ENCODE peak calls at places on chromosomes 16 and 17, in ten cellular contexts. Q is mucosa of descending colon, N is fibroblast of villous mesenchyme, D is PC-3, A is HFFc6, P is WTC11, M is fibroblast of pulmonary artery, K is tibial artery, O is natural killer cell, T is IMR-90. H is an unnamed sample.

GRCh38 chr17:81342062-81342699 is 47.1 kb upstream of the SLC38A10 start:
- DNase-seq in M (peak), T (no peak), O (no peak), N (peak), P (no peak), D (peak), Q (no peak), A (no peak), K (no peak), H (no peak)

GRCh38 chr17:34465756-34466155 is 102.7 kb upstream of the CCL1 start:
- DNase-seq in M (no peak), O (no peak), P (no peak), D (no peak), Q (no peak), T (no peak), A (no peak), N (no peak), K (no peak), H (no peak)

GRCh38 chr16:23082161-23082788 is 67.0 kb downstream of the USP31 start:
- DNase-seq in P (no peak), M (peak), D (no peak), N (no peak), T (no peak), A (no peak), Q (no peak), K (no peak), O (no peak), H (no peak)

GRCh38 chr17:21094298-21094704 is 32.5 kb upstream of the DHRS7B start:
- DNase-seq in O (no peak), K (no peak), N (no peak), P (no peak), A (no peak), T (no peak), Q (peak), D (peak), M (no peak), H (no peak)

GRCh38 chr17:53313746-53314145 is 509.0 kb upstream of the KIF2B start:
- DNase-seq in M (peak), O (no peak), A (peak), T (no peak), D (peak), N (no peak), Q (no peak), P (no peak), K (no peak), H (no peak)

GRCh38 chr16:72612718-72613117 is 435.2 kb downstream of the ZFHX3 start:
- DNase-seq in P (no peak), M (no peak), O (no peak), D (no peak), A (no peak), T (no peak), Q (no peak), K (no peak), N (no peak), H (no peak)

GRCh38 chr17:44200478-44201155 is 933 bp upstream of the ATXN7L3 start:
- DNase-seq in P (no peak), M (no peak), T (no peak), A (no peak), Q (no peak), K (no peak), O (no peak), D (no peak), N (no peak), H (no peak)

GRCh38 chr17:71188811-71189492 is 931.9 kb upstream of the SOX9 start:
- DNase-seq in A (peak), K (no peak), P (no peak), T (peak), O (no peak), Q (no peak), N (peak), M (peak), D (peak), H (no peak)

GRCh38 chr16:4694664-4695451 is 1.5 kb downstream of the NUDT16L1 start:
- DNase-seq in K (peak), N (no peak), P (no peak), T (no peak), O (no peak), Q (no peak), D (no peak), M (no peak), A (peak), H (no peak)

GRCh38 chr17:77755410-77755963 is 203.0 kb upstream of the TNRC6C start:
- DNase-seq in P (no peak), A (no peak), D (no peak), Q (no peak), M (no peak), N (no peak), K (no peak), O (no peak), T (no peak), H (no peak)

GRCh38 chr17:79850571-79851460 is 11.6 kb upstream of the CBX4 start:
- DNase-seq in O (no peak), Q (no peak), T (peak), A (peak), D (peak), N (peak), K (no peak), P (no peak), M (no peak), H (no peak)

GRCh38 chr17:6084226-6085161 is 14.3 kb downstream of the WSCD1 start:
- DNase-seq in O (no peak), M (no peak), K (no peak), A (no peak), T (no peak), Q (no peak), P (no peak), D (no peak), N (no peak), H (no peak)

GRCh38 chr16:58011652-58012051 is 10.4 kb downstream of the USB1 start:
- DNase-seq in A (peak), T (peak), N (peak), O (no peak), M (peak), D (no peak), P (no peak), Q (no peak), K (no peak), H (no peak)

GRCh38 chr17:48630925-48631692 is 5.0 kb upstream of the HOXB9 start:
- DNase-seq in A (no peak), T (no peak), K (no peak), D (no peak), P (no peak), Q (peak), N (no peak), O (no peak), M (no peak), H (no peak)

GRCh38 chr16:85592700-85593502 is 20.2 kb upstream of the GSE1 start:
- DNase-seq in Q (no peak), P (no peak), A (no peak), D (peak), K (no peak), O (no peak), N (peak), M (no peak), T (peak), H (no peak)

GRCh38 chr17:79305831-79306687 is 231.4 kb downstream of the ENGASE start:
- DNase-seq in M (peak), Q (no peak), O (no peak), D (peak), A (no peak), P (no peak), T (no peak), K (peak), N (peak), H (no peak)

GRCh38 chr16:8398548-8398947 is 191.8 kb downstream of the TMEM114 start:
- DNase-seq in A (no peak), K (no peak), N (no peak), Q (no peak), D (no peak), O (no peak), P (no peak), T (no peak), M (no peak), H (no peak)

GRCh38 chr17:14149751-14150150 is 80.4 kb downstream of the COX10 start:
- DNase-seq in P (no peak), K (no peak), N (no peak), T (no peak), D (peak), Q (peak), A (no peak), O (no peak), M (no peak), H (no peak)

GRCh38 chr16:50434872-50435478 is 66.2 kb upstream of the BRD7 start:
- DNase-seq in Q (no peak), O (no peak), P (no peak), T (no peak), D (no peak), K (no peak), A (no peak), M (no peak), N (no peak), H (no peak)

GRCh38 chr17:67385122-67385988 is 8.3 kb downstream of the PITPNC1 start:
- DNase-seq in P (no peak), M (no peak), A (no peak), T (no peak), K (no peak), D (no peak), Q (no peak), N (no peak), O (no peak), H (no peak)

GRCh38 chr16:48279199-48279598 is 31.9 kb upstream of the ABCC11 start:
- DNase-seq in A (no peak), K (no peak), Q (no peak), M (no peak), N (no peak), O (no peak), T (no peak), P (no peak), D (no peak), H (no peak)

GRCh38 chr17:55285340-55286301 is 20.9 kb downstream of the HLF start:
- DNase-seq in D (no peak), O (no peak), N (peak), A (peak), Q (peak), K (peak), P (no peak), T (peak), M (peak), H (no peak)

GRCh38 chr16:50946606-50947005 is 204.5 kb downstream of the SALL1 start:
- DNase-seq in O (no peak), D (no peak), K (no peak), M (no peak), Q (no peak), T (no peak), N (no peak), P (no peak), A (no peak), H (no peak)

GRCh38 chr16:87963400-87963799 is 12.2 kb downstream of the BANP start:
- DNase-seq in Q (no peak), A (peak), M (peak), N (peak), P (no peak), T (peak), K (no peak), D (peak), O (peak), H (no peak)

GRCh38 chr17:76714822-76715461 is 4.2 kb upstream of the MXRA7 start:
- DNase-seq in Q (peak), T (peak), M (peak), A (peak), O (peak), D (peak), N (peak), P (peak), K (peak), H (peak)

GRCh38 chr16:71172808-71173207 is 57.7 kb downstream of the HYDIN start:
- DNase-seq in A (no peak), D (no peak), K (no peak), P (no peak), T (no peak), M (no peak), Q (no peak), O (no peak), N (no peak), H (no peak)

GRCh38 chr17:29613371-29613837 is 9.3 kb downstream of the CORO6 start:
- DNase-seq in D (no peak), N (peak), P (peak), O (peak), T (peak), K (peak), A (no peak), Q (peak), M (peak), H (peak)
- TF ChIP-seq CTCF in D (no peak), N (peak), P (peak), O (peak), T (peak), K (peak), A (peak), Q (peak), M (peak), H (peak)

DNA sequence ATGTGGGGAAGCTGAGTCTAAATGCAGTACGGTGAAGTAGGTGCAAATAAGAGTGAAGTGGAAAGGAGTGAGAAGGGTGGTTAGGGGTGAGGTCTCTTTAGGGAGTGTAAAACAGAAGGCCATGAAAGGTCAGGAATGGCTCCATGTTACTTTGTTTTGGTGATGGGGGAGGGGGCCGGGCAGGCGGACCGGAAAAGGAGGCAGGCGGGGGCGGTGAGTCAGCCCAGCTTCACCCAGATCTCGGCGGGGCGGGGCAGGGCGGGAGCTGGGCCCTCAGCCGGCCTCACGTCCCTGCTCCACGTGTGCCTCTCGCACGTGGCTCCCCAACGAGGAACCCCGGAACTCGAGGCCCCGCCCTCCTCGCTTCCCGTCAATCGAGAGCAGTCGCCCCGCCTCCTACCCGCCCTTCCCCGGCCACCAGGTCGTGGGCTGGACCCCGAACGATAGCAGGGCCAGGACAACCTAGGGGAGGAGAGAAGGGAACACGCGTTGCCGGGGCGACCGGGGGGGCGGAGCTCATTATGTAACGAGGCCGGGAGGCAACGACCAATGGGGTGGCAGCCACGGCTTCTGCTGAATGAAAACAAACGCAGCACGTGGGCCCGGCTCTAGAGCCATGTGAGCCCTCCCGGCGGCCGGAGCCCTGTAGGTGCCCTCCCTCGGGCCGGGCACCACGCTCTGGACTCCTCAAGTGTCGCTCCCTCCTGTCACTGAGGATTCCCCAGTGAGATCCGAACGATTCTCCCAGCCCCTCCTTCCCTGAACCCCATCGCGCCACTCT is 1.4 kb downstream of the NR1D1 start:
- DNase-seq in P (peak), K (peak), O (peak), A (peak), M (peak), D (peak), N (peak), Q (peak), T (peak), H (peak)
- TF ChIP-seq CTCF in P (no peak), K (no peak), O (no peak), A (no peak), M (no peak), D (no peak), N (no peak), Q (no peak), T (no peak), H (no peak)

GRCh38 chr16:12901204-12901596 is 198 bp upstream of the SHISA9 start:
- DNase-seq in P (peak), A (no peak), T (no peak), O (no peak), Q (no peak), N (no peak), K (no peak), D (no peak), M (no peak), H (peak)
- TF ChIP-seq CTCF in P (no peak), A (no peak), T (no peak), O (no peak), Q (no peak), N (no peak), K (no peak), D (no peak), M (no peak), H (no peak)

GRCh38 chr16:75096730-75097129 is 19.9 kb downstream of the LDHD start:
- DNase-seq in A (no peak), P (peak), M (no peak), Q (peak), K (no peak), N (no peak), O (no peak), D (peak), T (no peak), H (no peak)
- TF ChIP-seq CTCF in A (peak), P (no peak), M (peak), Q (no peak), K (peak), N (peak), O (no peak), D (peak), T (peak), H (peak)

GRCh38 chr17:4839221-4839620 is 6.1 kb downstream of the MINK1 start:
- DNase-seq in T (no peak), A (no peak), P (no peak), M (no peak), K (no peak), N (no peak), O (no peak), D (no peak), Q (no peak), H (no peak)

GRCh38 chr17:4842376-4842775 is 9.2 kb downstream of the MINK1 start:
- DNase-seq in P (no peak), M (no peak), D (no peak), Q (no peak), O (no peak), N (no peak), T (no peak), K (no peak), A (no peak), H (no peak)

GRCh38 chr17:4838306-4838785 is 5.2 kb downstream of the MINK1 start:
- DNase-seq in P (no peak), N (no peak), K (no peak), Q (no peak), M (no peak), T (no peak), D (no peak), O (no peak), A (no peak), H (no peak)

GRCh38 chr17:4839965-4840892 is 7.1 kb downstream of the MINK1 start:
- DNase-seq in Q (no peak), K (no peak), D (peak), P (no peak), A (peak), T (peak), M (no peak), N (peak), O (no peak), H (no peak)

GRCh38 chr17:4840893-4841242 is 7.7 kb downstream of the MINK1 start:
- DNase-seq in N (no peak), P (no peak), K (no peak), A (no peak), Q (no peak), T (no peak), O (no peak), M (no peak), D (peak), H (no peak)
- TF ChIP-seq CTCF in N (no peak), P (no peak), K (no peak), A (no peak), Q (no peak), T (no peak), O (no peak), M (no peak), D (no peak), H (no peak)

GRCh38 chr16:19168173-19169080 is at the start of gene SYT17:
- DNase-seq in D (peak), N (no peak), T (no peak), A (no peak), P (peak), K (no peak), M (no peak), O (no peak), Q (peak), H (peak)

GRCh38 chr16:19164285-19164684 is 3.8 kb upstream of the SYT17 start:
- DNase-seq in N (no peak), P (no peak), D (no peak), T (no peak), A (no peak), K (no peak), M (no peak), O (no peak), Q (no peak), H (no peak)

GRCh38 chr16:19167710-19168172 is 299 bp upstream of the SYT17 start:
- DNase-seq in M (peak), K (peak), D (peak), Q (peak), A (peak), P (peak), N (peak), O (peak), T (peak), H (peak)

GRCh38 chr16:19165101-19165500 is 2.9 kb upstream of the SYT17 start:
- DNase-seq in O (no peak), M (no peak), T (no peak), N (no peak), D (peak), A (no peak), P (no peak), Q (no peak), K (no peak), H (no peak)

GRCh38 chr16:19166500-19166899 is 1.5 kb upstream of the SYT17 start:
- DNase-seq in P (no peak), Q (no peak), T (no peak), K (no peak), N (no peak), D (peak), A (no peak), O (no peak), M (no peak), H (no peak)
- TF ChIP-seq CTCF in P (no peak), Q (no peak), T (no peak), K (no peak), N (no peak), D (peak), A (no peak), O (no peak), M (no peak), H (no peak)

DNA sequence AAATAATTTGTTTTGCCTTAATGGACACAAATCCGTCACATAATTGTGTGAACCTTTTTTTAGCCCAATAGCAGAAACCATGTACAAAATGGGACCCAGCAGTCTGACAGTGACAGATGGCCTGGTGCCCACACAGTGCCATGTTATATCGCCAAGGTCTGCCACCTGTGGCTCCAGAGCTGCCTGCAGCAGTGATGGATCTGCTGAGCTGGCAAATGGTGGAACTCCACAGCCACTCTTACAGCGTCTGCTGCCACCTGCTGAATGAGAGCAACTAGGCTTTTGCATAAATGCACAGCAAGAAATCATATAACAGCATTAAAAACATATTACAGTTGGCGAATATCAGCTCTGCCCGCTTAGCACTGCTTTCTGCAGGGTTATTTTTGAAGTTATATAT is 59.4 kb downstream of the NUP93 start:
- DNase-seq in N (peak), O (no peak), P (no peak), D (peak), K (no peak), M (peak), A (peak), Q (peak), T (peak), H (no peak)
- TF ChIP-seq CTCF in N (peak), O (no peak), P (no peak), D (peak), K (peak), M (peak), A (peak), Q (peak), T (peak), H (no peak)

GRCh38 chr16:84115919-84116719 is 623 bp downstream of the MBTPS1 start:
- DNase-seq in K (no peak), N (peak), T (peak), M (peak), P (no peak), O (no peak), D (peak), Q (peak), A (peak), H (no peak)
- TF ChIP-seq CTCF in K (peak), N (no peak), T (peak), M (no peak), P (no peak), O (no peak), D (no peak), Q (no peak), A (peak), H (peak)

GRCh38 chr16:89491974-89492687 is 1.8 kb upstream of the ANKRD11 start:
- DNase-seq in T (no peak), M (no peak), A (no peak), P (no peak), D (no peak), Q (no peak), N (peak), K (no peak), O (no peak), H (no peak)

GRCh38 chr16:89491238-89491869 is 993 bp upstream of the ANKRD11 start:
- DNase-seq in Q (no peak), T (no peak), A (no peak), O (no peak), P (no peak), M (peak), K (no peak), D (peak), N (peak), H (no peak)

GRCh38 chr16:89489731-89490385 is 503 bp downstream of the ANKRD11 start:
- DNase-seq in D (no peak), N (no peak), A (no peak), K (no peak), P (no peak), Q (no peak), O (no peak), M (no peak), T (no peak), H (peak)

GRCh38 chr16:89490386-89491237 is at the start of gene ANKRD11:
- DNase-seq in K (peak), A (peak), T (peak), D (peak), N (peak), O (peak), M (peak), P (peak), Q (peak), H (peak)

GRCh38 chr16:89489040-89489721 is 1.2 kb downstream of the ANKRD11 start:
- DNase-seq in T (peak), D (peak), Q (peak), N (peak), A (peak), O (peak), P (peak), M (peak), K (peak), H (peak)
- TF ChIP-seq CTCF in T (peak), D (no peak), Q (no peak), N (peak), A (peak), O (peak), P (no peak), M (peak), K (peak), H (peak)

H was measured in progenitor cell of endocrine pancreas.